ENCODE peak calls at places on chromosomes 11 and 22, in four cellular contexts. M is K562, J is HCT116, X is GM12878. H is an unnamed sample.

GRCh38 chr11:13329670-13330401 is 52.2 kb downstream of the BMAL1 start:
- DNase-seq in M (no peak), J (no peak), X (no peak), H (no peak)

GRCh38 chr11:96306933-96307747 is 35.9 kb downstream of the MAML2 start:
- DNase-seq in M (peak), J (peak), X (no peak), H (peak)

GRCh38 chr11:2385156-2386151 is 8.3 kb downstream of the CD81 start:
- DNase-seq in M (no peak), J (no peak), X (peak), H (no peak)

GRCh38 chr11:128802358-128802981 is 64.6 kb downstream of the KCNJ1 start:
- DNase-seq in M (no peak), J (peak), X (no peak), H (peak)

GRCh38 chr11:12430912-12431311 is 53.5 kb downstream of the PARVA start:
- DNase-seq in M (no peak), J (no peak), X (no peak), H (no peak)

GRCh38 chr11:1770528-1770927 is 6.8 kb upstream of the CTSD start:
- DNase-seq in M (no peak), J (no peak), X (no peak), H (no peak)

GRCh38 chr11:48020092-48020755 is 39.9 kb downstream of the PTPRJ start:
- DNase-seq in M (no peak), J (no peak), X (peak), H (no peak)

GRCh38 chr22:49032821-49033220 is 794.9 kb downstream of the BRD1 start:
- DNase-seq in M (no peak), J (no peak), X (no peak), H (no peak)

GRCh38 chr22:48745842-48746788 is 1081.6 kb downstream of the BRD1 start:
- DNase-seq in M (no peak), J (no peak), X (no peak), H (no peak)

GRCh38 chr11:128859563-128860441 is 7.3 kb downstream of the KCNJ1 start:
- DNase-seq in M (peak), J (peak), X (no peak), H (peak)

GRCh38 chr11:60767388-60767811 is 10.7 kb downstream of the MS4A15 start:
- DNase-seq in M (peak), J (peak), X (no peak), H (no peak)

GRCh38 chr22:31474743-31475142 is 14.9 kb downstream of the EIF4ENIF1 start:
- DNase-seq in M (no peak), J (no peak), X (no peak), H (no peak)

GRCh38 chr11:88103337-88104206 is 71.7 kb downstream of the RAB38 start:
- DNase-seq in M (peak), J (peak), X (peak), H (no peak)
- TF ChIP-seq JUND in M (no peak), J (no peak), X (no peak), H (no peak)

GRCh38 chr22:28984482-28985158 is 77.0 kb downstream of the C22orf31 start:
- DNase-seq in M (no peak), J (no peak), X (no peak), H (no peak)

GRCh38 chr22:28983788-28984441 is 77.7 kb downstream of the C22orf31 start:
- DNase-seq in M (no peak), J (no peak), X (no peak), H (peak)

GRCh38 chr22:28980326-28980725 is 81.3 kb downstream of the C22orf31 start:
- DNase-seq in M (no peak), J (no peak), X (no peak), H (no peak)

GRCh38 chr22:28983190-28983589 is 78.4 kb downstream of the C22orf31 start:
- DNase-seq in M (no peak), J (no peak), X (no peak), H (no peak)

GRCh38 chr22:28981818-28982499 is 79.7 kb downstream of the C22orf31 start:
- DNase-seq in M (no peak), J (no peak), X (no peak), H (no peak)
- TF ChIP-seq JUND in M (no peak), J (no peak), X (no peak), H (no peak)

DNA sequence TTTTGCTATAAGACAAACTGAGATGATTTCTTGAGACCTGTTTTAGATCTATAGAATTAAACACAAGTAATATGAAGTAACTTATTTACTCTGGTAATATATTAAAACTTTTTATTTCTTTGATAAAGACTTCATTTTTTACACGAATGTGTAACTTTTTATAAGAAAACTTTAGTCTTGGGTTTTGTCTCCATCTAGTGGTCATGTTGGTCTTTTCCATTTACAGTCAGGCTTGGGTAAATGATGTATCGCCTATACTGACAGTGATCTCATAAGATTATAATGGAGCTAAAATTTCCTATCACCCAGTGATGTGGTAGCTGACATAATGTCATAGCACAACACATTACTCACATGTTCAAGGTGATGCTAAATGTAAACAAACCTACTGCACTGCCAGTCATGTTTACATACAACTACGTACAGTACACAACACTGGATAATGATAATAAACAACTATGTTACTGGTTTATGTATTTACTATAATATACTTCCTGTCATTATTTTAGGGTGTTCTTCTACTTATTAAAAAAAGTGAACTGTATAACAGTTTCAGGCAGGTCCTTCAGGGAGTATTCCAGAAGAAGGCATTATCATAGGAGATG is 7.5 kb upstream of the C11orf97 start:
- DNase-seq in M (peak), J (peak), X (no peak), H (peak)
- TF ChIP-seq JUND in M (no peak), J (no peak), X (no peak), H (no peak)

DNA sequence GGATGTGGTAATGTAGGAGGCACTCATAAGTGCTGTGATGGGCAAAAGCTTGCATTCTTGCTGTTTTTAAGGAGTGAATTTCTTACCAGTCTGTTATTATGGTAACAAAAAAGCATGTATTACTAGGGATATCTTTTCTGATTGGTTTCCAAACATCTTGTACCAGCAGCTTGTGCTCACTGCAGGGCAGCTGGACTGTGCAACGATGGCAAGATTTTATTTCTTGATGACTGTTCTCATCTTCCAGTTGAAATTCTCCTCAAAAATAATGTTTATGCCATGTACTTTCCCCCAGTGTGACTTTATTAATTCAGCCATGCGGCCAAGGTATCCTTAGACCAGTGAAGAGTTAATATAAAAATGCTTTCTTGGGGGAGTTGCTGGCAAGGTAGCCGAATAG is 35.4 kb downstream of the EMSY start:
- DNase-seq in M (no peak), J (no peak), X (no peak), H (no peak)
- TF ChIP-seq JUND in M (no peak), J (no peak), X (no peak), H (no peak)